ENCODE peak calls at places on chromosomes 13 and 19, in seven cellular contexts. A is neuronal stem cell, E is H9, J is mesenchymal stem cell, Z is H1, S is IMR-90, O is trophoblast cell. Y is an unnamed sample.
A peak's percentile ranks its signal among the peaks of the same experiment; 100 is the strongest.

GRCh38 chr13:99407906-99408702 is 93.2 kb upstream of the TM9SF2 start:
- DNase-seq in J (no peak), A (no peak), Z (no peak), E (no peak), O (no peak), S (no peak), Y (no peak)

GRCh38 chr19:44624840-44625354 is 11.5 kb downstream of the IGSF23 start:
- DNase-seq in Z (no peak), A (no peak), S (no peak), O (no peak), E (no peak), J (no peak), Y (no peak)

GRCh38 chr13:48402325-48402962 is 10.5 kb downstream of the LPAR6 start:
- DNase-seq in S (no peak), Z (no peak), A (no peak), O (no peak), J (no peak), E (no peak), Y (no peak)

GRCh38 chr19:49924004-49924880 is 4.8 kb upstream of the ATF5 start:
- DNase-seq in E (no peak), Z (no peak), S (no peak), O (no peak), A (no peak), J (no peak), Y (peak; percentile 30)

GRCh38 chr13:114130708-114131580 is 1.5 kb downstream of the RASA3 start:
- DNase-seq in J (peak; percentile 97), Z (no peak), S (peak; percentile 91), A (no peak), E (peak; percentile 55), O (no peak), Y (peak; percentile 90)

GRCh38 chr19:35318679-35319448 is 10.1 kb upstream of the CD22 start:
- DNase-seq in E (peak; percentile 25), J (peak; percentile 72), A (no peak), O (peak; percentile 98), Z (no peak), S (peak; percentile 71), Y (no peak)

GRCh38 chr19:58511353-58512208 is at the start of gene SLC27A5:
- DNase-seq in S (no peak), O (no peak), E (no peak), J (no peak), Z (no peak), A (no peak), Y (no peak)

GRCh38 chr19:51567583-51567982 is 3.5 kb upstream of the ZNF175 start:
- DNase-seq in J (no peak), S (no peak), A (no peak), Z (no peak), E (no peak), O (no peak), Y (no peak)

GRCh38 chr13:32538234-32538620 is 368 bp downstream of the N4BP2L2 start:
- DNase-seq in S (peak; percentile 62), E (no peak), J (peak; percentile 83), O (peak; percentile 61), A (no peak), Z (peak; percentile 46), Y (no peak)

GRCh38 chr19:5086232-5086631 is 117.3 kb downstream of the KDM4B start:
- DNase-seq in O (no peak), A (no peak), Z (no peak), J (no peak), S (no peak), E (no peak), Y (no peak)
- H2BK120ac ChIP-seq in O (no peak overlapping the region), A (no peak overlapping the region), Z (no peak overlapping the region), J (no peak overlapping the region), S (no peak overlapping the region), E (no peak overlapping the region), Y (no peak overlapping the region)

DNA sequence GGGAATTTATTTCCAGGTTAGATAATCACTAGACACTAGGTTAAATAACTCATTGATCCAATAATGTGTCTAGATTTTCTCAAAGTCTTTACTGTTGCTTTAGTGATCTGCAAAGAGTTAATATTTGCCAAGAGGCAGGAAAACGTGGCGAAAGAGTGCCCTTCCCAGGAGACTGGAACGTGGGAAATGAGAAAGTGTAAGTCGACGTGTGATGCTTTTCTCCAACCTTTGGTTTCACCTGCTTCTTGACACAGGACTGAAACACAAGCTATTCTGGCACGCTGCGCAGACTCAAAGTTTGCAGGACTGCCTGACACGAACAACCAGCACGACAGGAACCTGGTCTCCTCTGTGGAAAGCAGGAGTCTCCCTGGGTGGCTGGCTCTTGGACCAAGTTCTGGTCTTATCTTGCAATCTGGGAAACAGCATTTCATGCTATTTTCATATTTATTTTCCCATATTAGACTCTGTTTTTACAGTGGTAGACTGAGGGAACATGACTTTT is 28.6 kb downstream of the RFXAP start:
- DNase-seq in S (no peak), Z (no peak), A (no peak), J (no peak), O (no peak), E (no peak), Y (no peak)
- H2BK120ac ChIP-seq in S (no peak overlapping the region), Z (no peak overlapping the region), A (no peak overlapping the region), J (no peak overlapping the region), O (no peak overlapping the region), E (no peak overlapping the region), Y (no peak overlapping the region)

DNA sequence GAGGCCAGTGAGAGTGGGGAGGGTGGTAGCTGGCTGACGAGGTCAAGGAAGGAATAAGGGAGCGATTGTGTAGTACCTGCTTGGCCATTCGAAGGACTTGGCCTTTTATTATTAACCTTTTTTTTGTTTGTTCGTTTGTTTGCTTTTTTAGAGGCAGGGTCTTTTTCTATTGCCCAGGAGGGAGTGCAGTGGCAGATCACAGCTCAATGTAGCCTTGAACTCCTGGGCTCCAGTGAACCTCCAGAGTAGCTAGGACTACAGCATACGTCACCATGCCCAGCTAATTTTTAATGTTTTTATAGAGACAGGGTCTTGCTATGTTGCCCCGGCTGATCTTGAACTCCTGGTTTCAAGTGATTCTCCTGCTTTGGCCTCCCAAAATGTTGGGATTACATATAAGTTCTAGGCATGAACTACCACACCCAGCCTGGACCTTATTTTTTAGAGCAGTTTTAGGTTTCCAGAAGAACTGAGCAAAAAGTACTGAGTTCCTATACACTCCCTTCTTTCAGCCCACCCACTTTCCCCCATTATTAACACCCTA is 25.5 kb downstream of the ARHGEF7 start:
- DNase-seq in A (no peak), Z (no peak), O (no peak), S (no peak), E (no peak), J (no peak), Y (no peak)
- H2BK120ac ChIP-seq in A (no peak overlapping the region), Z (no peak overlapping the region), O (no peak overlapping the region), S (no peak overlapping the region), E (no peak overlapping the region), J (no peak overlapping the region), Y (no peak overlapping the region)

GRCh38 chr13:94251801-94252200 is 227.7 kb downstream of the DCT start:
- DNase-seq in O (no peak), J (no peak), E (no peak), S (peak; percentile 26), Z (no peak), A (no peak), Y (no peak)
- H2BK120ac ChIP-seq in O (no peak overlapping the region), J (no peak overlapping the region), E (no peak overlapping the region), S (no peak overlapping the region), Z (no peak overlapping the region), A (no peak overlapping the region), Y (no peak overlapping the region)

GRCh38 chr13:56988543-56988942 is 152.2 kb upstream of the PRR20A start:
- DNase-seq in J (peak; percentile 3), O (no peak), S (no peak), A (no peak), E (no peak), Z (no peak), Y (no peak)

GRCh38 chr13:56986121-56986520 is 154.6 kb upstream of the PRR20A start:
- DNase-seq in E (no peak), J (no peak), A (no peak), O (no peak), Z (no peak), S (no peak), Y (no peak)
- H2BK120ac ChIP-seq in E (no peak overlapping the region), J (no peak overlapping the region), A (no peak overlapping the region), O (no peak overlapping the region), Z (no peak overlapping the region), S (no peak overlapping the region), Y (no peak overlapping the region)

DNA sequence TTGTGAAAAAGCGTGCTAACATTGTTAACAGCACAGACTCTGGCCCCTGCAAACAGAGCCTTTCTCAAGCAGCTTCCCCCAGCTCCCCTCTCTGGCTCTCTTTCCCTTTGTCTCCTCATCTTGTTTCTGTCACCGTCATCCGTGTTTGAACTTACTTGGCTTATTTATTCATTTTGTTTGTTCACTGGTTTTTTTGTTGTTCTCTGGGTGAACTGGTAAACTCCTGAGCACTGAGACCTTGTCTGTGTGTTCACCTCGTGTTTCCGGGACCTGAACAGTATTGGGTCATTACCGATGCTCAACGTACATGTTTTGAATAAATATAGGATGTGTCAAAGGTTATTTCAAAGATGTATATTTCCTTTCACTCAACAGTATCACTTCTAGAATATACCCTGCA is 92.4 kb upstream of the USP29 start:
- DNase-seq in J (no peak), O (no peak), A (no peak), S (no peak), Z (no peak), E (no peak), Y (no peak)
- H2BK120ac ChIP-seq in J (no peak overlapping the region), O (no peak overlapping the region), A (no peak overlapping the region), S (no peak overlapping the region), Z (no peak overlapping the region), E (no peak overlapping the region), Y (no peak overlapping the region)

GRCh38 chr19:48033604-48034003 is 10.3 kb downstream of the CABP5 start:
- DNase-seq in E (no peak), S (no peak), Z (no peak), O (no peak), A (no peak), J (no peak), Y (no peak)

GRCh38 chr19:48030073-48030472 is 13.8 kb downstream of the CABP5 start:
- DNase-seq in A (no peak), J (no peak), O (no peak), Z (no peak), E (no peak), S (no peak), Y (no peak)

GRCh38 chr19:48023518-48023917 is 20.4 kb downstream of the CABP5 start:
- DNase-seq in A (no peak), Z (no peak), S (no peak), E (no peak), O (no peak), J (no peak), Y (no peak)

GRCh38 chr19:48025480-48025879 is 18.4 kb downstream of the CABP5 start:
- DNase-seq in A (no peak), J (no peak), E (no peak), S (no peak), Z (no peak), O (no peak), Y (no peak)

GRCh38 chr19:48029431-48029830 is 14.4 kb downstream of the CABP5 start:
- DNase-seq in A (no peak), Z (no peak), O (no peak), S (no peak), E (no peak), J (no peak), Y (no peak)
- H2BK120ac ChIP-seq in A (no peak overlapping the region), Z (no peak overlapping the region), O (no peak overlapping the region), S (no peak overlapping the region), E (no peak overlapping the region), J (no peak overlapping the region), Y (no peak overlapping the region)